ENCODE peak calls at places on chromosomes 1 and 21, in nine cellular contexts. One of them, this sample, is unnamed.

GRCh38 chr1:24374891-24375786 is 38.4 kb downstream of the STPG1 start:
- DNase-seq in effector CD8-positive, alpha-beta T cell: no peak
- DNase-seq in H7: peak; percentile 63
- DNase-seq in NCI-H524 treated with DMSO at 0.1 percent for 48 hours: peak; percentile 31
- DNase-seq in iris pigment epithelial cell: peak; percentile 24
- DNase-seq in sciatic nerve: no peak
- DNase-seq in small intestine: no peak
- DNase-seq in ascending aorta: no peak
- DNase-seq in AG04449: no peak
- DNase-seq in this sample: no peak

GRCh38 chr1:241934181-241934815 is 23.3 kb upstream of the BECN2 start:
- DNase-seq in effector CD8-positive, alpha-beta T cell: no peak
- DNase-seq in H7: peak; percentile 82
- DNase-seq in NCI-H524 treated with DMSO at 0.1 percent for 48 hours: no peak
- DNase-seq in iris pigment epithelial cell: peak; percentile 48
- DNase-seq in sciatic nerve: peak; percentile 64
- DNase-seq in small intestine: no peak
- DNase-seq in ascending aorta: no peak
- DNase-seq in AG04449: no peak
- DNase-seq in this sample: peak; percentile 64

GRCh38 chr1:219550171-219550570 is 62.7 kb downstream of the ZC3H11B start:
- DNase-seq in effector CD8-positive, alpha-beta T cell: no peak
- DNase-seq in H7: no peak
- DNase-seq in NCI-H524 treated with DMSO at 0.1 percent for 48 hours: no peak
- DNase-seq in iris pigment epithelial cell: no peak
- DNase-seq in sciatic nerve: no peak
- DNase-seq in small intestine: no peak
- DNase-seq in ascending aorta: no peak
- DNase-seq in AG04449: no peak
- DNase-seq in this sample: no peak

GRCh38 chr1:41860214-41860613 is 58.5 kb downstream of the HIVEP3 start:
- DNase-seq in effector CD8-positive, alpha-beta T cell: no peak
- DNase-seq in H7: no peak
- DNase-seq in NCI-H524 treated with DMSO at 0.1 percent for 48 hours: no peak
- DNase-seq in iris pigment epithelial cell: no peak
- DNase-seq in sciatic nerve: no peak
- DNase-seq in small intestine: no peak
- DNase-seq in ascending aorta: no peak
- DNase-seq in AG04449: no peak
- DNase-seq in this sample: no peak

GRCh38 chr1:220785166-220786056 is 1.3 kb upstream of the MTARC1 start:
- DNase-seq in effector CD8-positive, alpha-beta T cell: no peak
- DNase-seq in H7: no peak
- DNase-seq in NCI-H524 treated with DMSO at 0.1 percent for 48 hours: no peak
- DNase-seq in iris pigment epithelial cell: no peak
- DNase-seq in sciatic nerve: no peak
- DNase-seq in small intestine: no peak
- DNase-seq in ascending aorta: peak; percentile 55
- DNase-seq in AG04449: no peak
- DNase-seq in this sample: peak; percentile 32

GRCh38 chr1:198387587-198387986 is 152.9 kb downstream of the ATP6V1G3 start:
- DNase-seq in effector CD8-positive, alpha-beta T cell: no peak
- DNase-seq in H7: no peak
- DNase-seq in NCI-H524 treated with DMSO at 0.1 percent for 48 hours: no peak
- DNase-seq in iris pigment epithelial cell: peak; percentile 59
- DNase-seq in sciatic nerve: no peak
- DNase-seq in small intestine: no peak
- DNase-seq in ascending aorta: no peak
- DNase-seq in AG04449: peak; percentile 71
- DNase-seq in this sample: no peak

GRCh38 chr1:203038217-203038741 is 12.0 kb downstream of the PPFIA4 start:
- DNase-seq in effector CD8-positive, alpha-beta T cell: no peak
- DNase-seq in H7: peak; percentile 21
- DNase-seq in NCI-H524 treated with DMSO at 0.1 percent for 48 hours: no peak
- DNase-seq in iris pigment epithelial cell: peak; percentile 18
- DNase-seq in sciatic nerve: peak; percentile 51
- DNase-seq in small intestine: no peak
- DNase-seq in ascending aorta: peak; percentile 94
- DNase-seq in AG04449: peak; percentile 29
- DNase-seq in this sample: peak; percentile 84

GRCh38 chr21:45327458-45328197 is 39.9 kb upstream of the POFUT2 start:
- DNase-seq in effector CD8-positive, alpha-beta T cell: no peak
- DNase-seq in H7: peak; percentile 45
- DNase-seq in NCI-H524 treated with DMSO at 0.1 percent for 48 hours: no peak
- DNase-seq in iris pigment epithelial cell: no peak
- DNase-seq in sciatic nerve: peak; percentile 58
- DNase-seq in small intestine: peak; percentile 36
- DNase-seq in ascending aorta: no peak
- DNase-seq in AG04449: no peak
- DNase-seq in this sample: peak; percentile 61

GRCh38 chr1:161773791-161774190 is 7.7 kb downstream of the ATF6 start:
- DNase-seq in effector CD8-positive, alpha-beta T cell: no peak
- DNase-seq in H7: no peak
- DNase-seq in NCI-H524 treated with DMSO at 0.1 percent for 48 hours: no peak
- DNase-seq in iris pigment epithelial cell: no peak
- DNase-seq in sciatic nerve: no peak
- DNase-seq in small intestine: no peak
- DNase-seq in ascending aorta: no peak
- DNase-seq in AG04449: no peak
- DNase-seq in this sample: no peak

GRCh38 chr1:229105109-229105508 is 165.8 kb upstream of the RAB4A start:
- DNase-seq in effector CD8-positive, alpha-beta T cell: no peak
- DNase-seq in H7: no peak
- DNase-seq in NCI-H524 treated with DMSO at 0.1 percent for 48 hours: no peak
- DNase-seq in iris pigment epithelial cell: no peak
- DNase-seq in sciatic nerve: no peak
- DNase-seq in small intestine: no peak
- DNase-seq in ascending aorta: peak; percentile 71
- DNase-seq in AG04449: no peak
- DNase-seq in this sample: no peak

GRCh38 chr1:43447891-43448708 is 5.6 kb downstream of the HYI start:
- DNase-seq in effector CD8-positive, alpha-beta T cell: no peak
- DNase-seq in H7: no peak
- DNase-seq in NCI-H524 treated with DMSO at 0.1 percent for 48 hours: no peak
- DNase-seq in iris pigment epithelial cell: no peak
- DNase-seq in sciatic nerve: peak; percentile 58
- DNase-seq in small intestine: peak; percentile 87
- DNase-seq in ascending aorta: peak; percentile 52
- DNase-seq in AG04449: no peak
- DNase-seq in this sample: peak; percentile 64

GRCh38 chr1:54883349-54884102 is 3.5 kb downstream of the DHCR24 start:
- DNase-seq in effector CD8-positive, alpha-beta T cell: no peak
- DNase-seq in H7: no peak
- DNase-seq in NCI-H524 treated with DMSO at 0.1 percent for 48 hours: no peak
- DNase-seq in iris pigment epithelial cell: peak; percentile 64
- DNase-seq in sciatic nerve: no peak
- DNase-seq in small intestine: no peak
- DNase-seq in ascending aorta: no peak
- DNase-seq in AG04449: no peak
- DNase-seq in this sample: no peak

GRCh38 chr1:68481041-68481440 is 15.8 kb downstream of the DEPDC1 start:
- DNase-seq in effector CD8-positive, alpha-beta T cell: no peak
- DNase-seq in H7: no peak
- DNase-seq in NCI-H524 treated with DMSO at 0.1 percent for 48 hours: no peak
- DNase-seq in iris pigment epithelial cell: peak; percentile 15
- DNase-seq in sciatic nerve: no peak
- DNase-seq in small intestine: no peak
- DNase-seq in ascending aorta: no peak
- DNase-seq in AG04449: no peak
- DNase-seq in this sample: no peak

GRCh38 chr1:9010781-9011323 is 15.4 kb downstream of the SLC2A7 start:
- DNase-seq in effector CD8-positive, alpha-beta T cell: no peak
- DNase-seq in H7: peak; percentile 43
- DNase-seq in NCI-H524 treated with DMSO at 0.1 percent for 48 hours: no peak
- DNase-seq in iris pigment epithelial cell: no peak
- DNase-seq in sciatic nerve: no peak
- DNase-seq in small intestine: no peak
- DNase-seq in ascending aorta: no peak
- DNase-seq in AG04449: no peak
- DNase-seq in this sample: peak; percentile 78

GRCh38 chr1:189708674-189709073 is 769.0 kb downstream of the BRINP3 start:
- DNase-seq in effector CD8-positive, alpha-beta T cell: no peak
- DNase-seq in H7: peak; percentile 33
- DNase-seq in NCI-H524 treated with DMSO at 0.1 percent for 48 hours: no peak
- DNase-seq in iris pigment epithelial cell: peak; percentile 29
- DNase-seq in sciatic nerve: no peak
- DNase-seq in small intestine: no peak
- DNase-seq in ascending aorta: no peak
- DNase-seq in AG04449: no peak
- DNase-seq in this sample: no peak

GRCh38 chr1:43932786-43933385 is 715 bp upstream of the ARTN start:
- DNase-seq in effector CD8-positive, alpha-beta T cell: no peak
- DNase-seq in H7: no peak
- DNase-seq in NCI-H524 treated with DMSO at 0.1 percent for 48 hours: no peak
- DNase-seq in iris pigment epithelial cell: peak; percentile 48
- DNase-seq in sciatic nerve: no peak
- DNase-seq in small intestine: peak; percentile 13
- DNase-seq in ascending aorta: no peak
- DNase-seq in AG04449: no peak
- DNase-seq in this sample: no peak

GRCh38 chr1:218292515-218292914 is 7.4 kb downstream of the RRP15 start:
- DNase-seq in effector CD8-positive, alpha-beta T cell: no peak
- DNase-seq in H7: no peak
- DNase-seq in NCI-H524 treated with DMSO at 0.1 percent for 48 hours: no peak
- DNase-seq in iris pigment epithelial cell: no peak
- DNase-seq in sciatic nerve: no peak
- DNase-seq in small intestine: no peak
- DNase-seq in ascending aorta: no peak
- DNase-seq in AG04449: no peak
- DNase-seq in this sample: no peak

GRCh38 chr1:9417695-9418094 is 121.6 kb upstream of the SLC25A33 start:
- DNase-seq in effector CD8-positive, alpha-beta T cell: no peak
- DNase-seq in H7: no peak
- DNase-seq in NCI-H524 treated with DMSO at 0.1 percent for 48 hours: no peak
- DNase-seq in iris pigment epithelial cell: no peak
- DNase-seq in sciatic nerve: no peak
- DNase-seq in small intestine: no peak
- DNase-seq in ascending aorta: no peak
- DNase-seq in AG04449: no peak
- DNase-seq in this sample: no peak

GRCh38 chr1:4462831-4463484 is 191.5 kb upstream of the AJAP1 start:
- DNase-seq in effector CD8-positive, alpha-beta T cell: no peak
- DNase-seq in H7: no peak
- DNase-seq in NCI-H524 treated with DMSO at 0.1 percent for 48 hours: no peak
- DNase-seq in iris pigment epithelial cell: no peak
- DNase-seq in sciatic nerve: no peak
- DNase-seq in small intestine: no peak
- DNase-seq in ascending aorta: no peak
- DNase-seq in AG04449: no peak
- DNase-seq in this sample: no peak

GRCh38 chr1:11929849-11930248 is 3.6 kb upstream of the KIAA2013 start:
- DNase-seq in effector CD8-positive, alpha-beta T cell: no peak
- DNase-seq in H7: no peak
- DNase-seq in NCI-H524 treated with DMSO at 0.1 percent for 48 hours: no peak
- DNase-seq in iris pigment epithelial cell: peak; percentile 31
- DNase-seq in sciatic nerve: peak; percentile 84
- DNase-seq in small intestine: peak; percentile 71
- DNase-seq in ascending aorta: peak; percentile 84
- DNase-seq in AG04449: no peak
- DNase-seq in this sample: peak; percentile 94